ENCODE peak calls at places on chromosomes 3 and 15, in eight cellular contexts. R is A549; X is activated CD4-positive, alpha-beta T cell treated with anti-CD3 and anti-CD28 coated beads for 36 hours; J is PC-3; N is T-cell; K is fibroblast of mammary gland; Z is nephron progenitor cell; F is lung. L is an unnamed sample.

GRCh38 chr15:90294601-90295269 is 29.3 kb downstream of the NGRN start:
- DNase-seq in R (no peak), X (no peak), J (no peak), N (no peak), K (no peak), Z (no peak), F (no peak), L (no peak)

GRCh38 chr3:158801200-158801599 is 654 bp upstream of the MFSD1 start:
- DNase-seq in R (no peak), X (no peak), J (no peak), N (no peak), K (peak; percentile 36), Z (peak; percentile 15), F (no peak), L (peak; percentile 3)

GRCh38 chr3:193828477-193828876 is 235.5 kb downstream of the OPA1 start:
- DNase-seq in R (no peak), X (no peak), J (peak; percentile 92), N (no peak), K (no peak), Z (no peak), F (no peak), L (no peak)

GRCh38 chr15:101187820-101188516 is 63.9 kb downstream of the CHSY1 start:
- DNase-seq in R (no peak), X (no peak), J (no peak), N (no peak), K (peak; percentile 95), Z (no peak), F (no peak), L (no peak)

GRCh38 chr15:32003558-32003957 is 26.8 kb upstream of the CHRNA7 start:
- DNase-seq in R (peak; percentile 11), X (no peak), J (no peak), N (no peak), K (no peak), Z (no peak), F (no peak), L (no peak)

GRCh38 chr3:42739401-42740158 is 33.5 kb downstream of the CCDC13 start:
- DNase-seq in R (no peak), X (no peak), J (no peak), N (no peak), K (no peak), Z (peak; percentile 19), F (no peak), L (no peak)

GRCh38 chr15:60804986-60805949 is 326.3 kb upstream of the ICE2 start:
- DNase-seq in R (peak; percentile 25), X (no peak), J (peak; percentile 4), N (no peak), K (peak; percentile 77), Z (no peak), F (no peak), L (no peak)

GRCh38 chr3:72043212-72044133 is 258.5 kb upstream of the PROK2 start:
- DNase-seq in R (no peak), X (no peak), J (no peak), N (peak; percentile 13), K (peak; percentile 10), Z (no peak), F (no peak), L (no peak)

GRCh38 chr3:75332784-75333183 is 331.3 kb upstream of the FRG2C start:
- DNase-seq in R (no peak), X (no peak), J (no peak), N (no peak), K (peak; percentile 62), Z (no peak), F (no peak), L (no peak)

GRCh38 chr3:59559721-59560514 is 510.1 kb upstream of the CFAP20DC start:
- DNase-seq in R (peak; percentile 62), X (peak; percentile 67), J (peak; percentile 91), N (no peak), K (peak; percentile 99), Z (no peak), F (no peak), L (peak; percentile 17)

GRCh38 chr3:23735575-23736326 is 70.0 kb upstream of the UBE2E1 start:
- DNase-seq in R (no peak), X (no peak), J (no peak), N (no peak), K (peak; percentile 49), Z (no peak), F (no peak), L (no peak)

GRCh38 chr15:31444844-31445243 is 118.2 kb downstream of the KLF13 start:
- DNase-seq in R (no peak), X (no peak), J (no peak), N (no peak), K (no peak), Z (no peak), F (no peak), L (no peak)

GRCh38 chr3:116087431-116087830 is 357.9 kb downstream of the LSAMP start:
- DNase-seq in R (no peak), X (no peak), J (no peak), N (no peak), K (no peak), Z (peak; percentile 15), F (no peak), L (no peak)

GRCh38 chr3:99941211-99941610 is 123.5 kb downstream of the CMSS1 start:
- DNase-seq in R (no peak), X (no peak), J (no peak), N (no peak), K (no peak), Z (no peak), F (no peak), L (no peak)

GRCh38 chr15:62672268-62672667 is 370.3 kb upstream of the TPM1 start:
- DNase-seq in R (no peak), X (no peak), J (no peak), N (no peak), K (peak; percentile 91), Z (no peak), F (no peak), L (no peak)

GRCh38 chr3:177629276-177629675 is 432.0 kb upstream of the TBL1XR1 start:
- DNase-seq in R (no peak), X (no peak), J (no peak), N (no peak), K (no peak), Z (no peak), F (no peak), L (no peak)

GRCh38 chr15:101086394-101087171 is 165.3 kb downstream of the CHSY1 start:
- DNase-seq in R (no peak), X (no peak), J (no peak), N (no peak), K (no peak), Z (no peak), F (no peak), L (no peak)

GRCh38 chr3:33441322-33441976 is 1.2 kb upstream of the UBP1 start:
- DNase-seq in R (no peak), X (no peak), J (peak; percentile 21), N (no peak), K (no peak), Z (no peak), F (no peak), L (no peak)

GRCh38 chr3:171753665-171754408 is 56.4 kb downstream of the PLD1 start:
- DNase-seq in R (no peak), X (peak; percentile 21), J (no peak), N (no peak), K (peak; percentile 94), Z (no peak), F (no peak), L (no peak)

L was measured in stimulated activated CD4-positive, alpha-beta T cell treated with anti-CD3 and anti-CD28 coated beads, Interleukin-2, amount 100 ng/mL, for 24 hours.